ENCODE peak calls at places on chromosomes 6 and 20, in four cellular contexts. Y, P, W and D are unnamed samples.

GRCh38 chr6:117502580-117502979 is 20.1 kb downstream of the DCBLD1 start:
- DNase-seq in W (no peak), P (peak), Y (no peak), D (no peak)

GRCh38 chr6:167558213-167558869 is 233.5 kb downstream of the TTLL2 start:
- DNase-seq in Y (no peak), P (no peak), W (no peak), D (no peak)

GRCh38 chr6:49541210-49541724 is 9.2 kb upstream of the C6orf141 start:
- DNase-seq in W (peak), P (peak), Y (no peak), D (no peak)

GRCh38 chr20:63394069-63394468 is 32.9 kb upstream of the CHRNA4 start:
- DNase-seq in P (no peak), Y (peak), W (peak), D (peak)

GRCh38 chr6:129608886-129609540 is 101.0 kb downstream of the ARHGAP18 start:
- DNase-seq in Y (no peak), P (no peak), W (no peak), D (no peak)

GRCh38 chr6:89940225-89941027 is 46.2 kb downstream of the GJA10 start:
- DNase-seq in P (peak), W (peak), Y (peak), D (peak)

GRCh38 chr20:17636523-17637412 is 45.3 kb downstream of the RRBP1 start:
- DNase-seq in W (peak), Y (no peak), P (no peak), D (peak)

GRCh38 chr6:109690373-109690739 is 646 bp downstream of the AK9 start:
- DNase-seq in W (peak), Y (peak), P (no peak), D (peak)

GRCh38 chr6:55868910-55869479 is 6.4 kb downstream of the BMP5 start:
- DNase-seq in W (no peak), Y (no peak), P (peak), D (no peak)

DNA sequence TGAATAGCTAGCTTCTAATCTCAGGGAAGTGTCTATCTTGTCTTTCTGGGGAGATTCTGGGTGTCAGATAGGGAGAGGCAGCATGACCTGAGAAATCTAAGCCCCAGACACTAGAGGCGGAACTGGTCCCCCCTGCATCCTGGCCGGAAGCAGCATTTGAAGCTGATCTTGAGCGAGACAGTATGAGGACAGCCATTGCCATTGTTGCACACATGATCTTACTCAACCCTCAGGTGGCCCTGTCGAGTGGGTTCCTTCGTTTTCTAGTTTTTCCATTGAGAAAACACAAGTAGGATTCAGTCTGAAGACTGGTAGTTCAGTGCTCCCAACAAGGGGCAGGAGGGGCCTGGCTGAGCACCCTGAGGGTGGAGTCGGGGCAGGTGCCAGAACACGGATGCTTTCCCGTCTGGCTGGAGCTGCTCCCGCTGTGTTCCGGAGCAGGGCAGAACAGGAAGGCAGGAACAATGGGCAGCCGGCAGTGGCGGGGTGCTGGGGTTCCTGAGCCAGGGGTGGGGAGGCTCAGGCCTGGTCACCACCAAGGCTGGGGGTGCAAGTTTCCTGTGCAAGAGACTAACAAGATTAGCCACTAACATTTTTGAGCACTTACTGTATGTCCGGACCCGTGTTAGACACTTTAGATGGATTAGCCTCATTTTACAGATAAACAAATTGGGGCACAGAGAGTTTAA is 7.9 kb upstream of the SDCBP2 start:
- DNase-seq in P (no peak), Y (no peak), W (no peak), D (peak)
- H3K23ac ChIP-seq in P (no peak), Y (no peak), W (no peak), D (no peak)

GRCh38 chr20:13644010-13644409 is 5.3 kb upstream of the TASP1 start:
- DNase-seq in Y (no peak), W (no peak), P (no peak), D (no peak)
- H3K56ac ChIP-seq in Y (no peak), W (no peak), P (no peak), D (no peak)

DNA sequence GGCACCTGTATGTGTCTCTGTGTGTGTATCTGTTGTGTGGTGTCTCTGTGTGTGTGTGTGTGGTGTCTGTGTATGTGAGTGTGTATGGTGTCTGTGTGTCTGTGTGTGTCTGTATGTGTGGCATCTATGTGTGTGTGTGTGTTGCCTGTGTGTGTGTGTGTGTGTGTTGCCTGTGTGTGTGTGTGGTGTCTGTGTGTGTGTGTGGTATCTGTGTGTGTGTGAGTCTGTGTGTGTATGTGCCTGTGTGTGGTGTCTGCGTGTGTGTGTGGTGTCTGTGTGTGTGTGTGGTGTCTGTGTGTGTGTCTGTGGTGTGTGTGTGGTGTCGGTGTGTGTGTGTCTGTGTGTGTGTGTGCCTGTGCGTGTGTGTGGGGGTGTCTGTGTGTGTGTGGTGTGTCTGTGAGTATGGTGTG is 31.7 kb upstream of the VEGFA start:
- DNase-seq in P (no peak), W (no peak), Y (no peak), D (peak)
- H3K23ac ChIP-seq in P (no peak), W (no peak), Y (peak), D (no peak)

GRCh38 chr20:21141825-21142224 is 15.9 kb downstream of the KIZ start:
- DNase-seq in Y (no peak), W (no peak), P (no peak), D (no peak)
- H3K56ac ChIP-seq in Y (no peak), W (no peak), P (no peak), D (no peak)

DNA sequence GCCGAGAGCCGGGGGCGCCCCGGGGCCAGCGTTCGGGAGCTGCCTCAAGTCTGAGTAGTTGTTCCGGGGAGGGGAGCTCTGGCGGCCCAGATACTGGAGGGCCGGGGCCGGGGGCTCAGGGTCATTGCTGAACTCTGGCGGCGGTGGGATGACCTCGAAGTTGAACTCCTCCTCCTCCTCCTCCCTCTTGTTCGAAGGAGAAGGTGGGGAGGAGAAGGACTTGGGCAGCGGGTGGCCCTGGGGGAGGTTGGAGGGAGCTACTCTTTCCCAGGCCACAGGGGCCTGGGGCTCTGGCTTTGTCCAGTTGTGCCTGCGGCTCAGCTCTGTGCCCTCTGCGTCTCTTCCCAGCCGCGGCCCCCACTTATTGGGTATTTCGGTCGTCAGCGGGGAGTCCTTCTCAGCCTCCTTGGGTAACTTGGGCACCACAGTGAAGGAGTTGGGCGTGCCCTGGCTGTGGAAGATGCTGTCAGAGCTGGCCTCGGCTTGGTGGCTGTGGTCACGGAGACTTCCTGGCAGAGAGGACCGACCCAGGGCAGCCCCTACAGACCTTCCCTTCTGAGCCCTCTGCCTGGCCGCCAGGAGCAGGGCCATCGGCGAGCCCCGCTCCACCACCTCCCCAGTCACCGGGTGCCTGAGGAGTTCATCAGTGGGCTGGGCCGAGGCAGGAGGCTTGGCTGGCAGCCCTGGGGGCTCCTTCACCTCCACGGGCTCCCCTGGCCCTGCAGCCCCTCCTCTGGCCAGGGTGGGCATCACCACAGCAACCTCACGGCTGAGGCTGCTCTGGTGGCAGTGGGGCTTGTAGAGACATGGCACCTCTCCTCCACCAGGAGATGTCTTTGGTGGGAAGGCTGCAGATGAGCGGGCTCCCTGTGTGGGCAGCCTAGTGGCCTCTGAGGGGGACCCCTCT is 37.4 kb downstream of the C6orf132 start:
- DNase-seq in Y (no peak), P (no peak), W (peak), D (peak)
- H3K23ac ChIP-seq in Y (no peak), P (no peak), W (no peak), D (no peak)